ENCODE peak calls at places on chromosome 1, in nine cellular contexts. C is activated B cell treated with CpG ODN at 0.5 μM for 24 hours, V is RWPE1, A is tibial artery, L is AG09319, W is neural progenitor cell, M is SK-N-SH, H is WERI-Rb-1, E is fibroblast of pulmonary artery. S is an unnamed sample.

GRCh38 chr1:225923381-225923691 is 714 bp downstream of the PYCR2 start:
- DNase-seq in E (no peak), H (no peak), V (no peak), A (no peak), L (no peak), W (no peak), C (no peak), M (no peak), S (no peak)

GRCh38 chr1:151157067-151157531 is 650 bp downstream of the TNFAIP8L2 start:
- DNase-seq in M (no peak), E (no peak), W (no peak), H (no peak), C (no peak), A (no peak), L (no peak), V (no peak), S (no peak)

GRCh38 chr1:2239384-2239985 is 11.4 kb downstream of the SKI start:
- DNase-seq in W (no peak), V (no peak), H (no peak), C (no peak), L (no peak), M (no peak), A (no peak), E (no peak), S (no peak)

GRCh38 chr1:74933500-74933899 is 200.5 kb downstream of the TYW3 start:
- DNase-seq in W (no peak), L (peak; percentile 43), A (no peak), E (no peak), C (no peak), V (no peak), M (no peak), H (no peak), S (no peak)

GRCh38 chr1:198265073-198265661 is 108.4 kb downstream of the NEK7 start:
- DNase-seq in E (peak; percentile 86), L (no peak), A (no peak), W (peak; percentile 20), C (no peak), V (no peak), H (no peak), M (no peak), S (no peak)

GRCh38 chr1:223683586-223684487 is 18.3 kb upstream of the CAPN8 start:
- DNase-seq in W (peak; percentile 80), E (peak; percentile 65), M (peak; percentile 60), H (peak; percentile 51), V (peak; percentile 61), A (no peak), C (peak; percentile 20), L (no peak), S (no peak)

GRCh38 chr1:186418503-186418902 is 42.4 kb downstream of the PDC start:
- DNase-seq in L (no peak), C (no peak), V (no peak), E (no peak), M (no peak), H (no peak), W (no peak), A (no peak), S (no peak)

GRCh38 chr1:164263540-164263939 is 295.4 kb upstream of the PBX1 start:
- DNase-seq in H (no peak), E (no peak), A (no peak), C (no peak), W (no peak), L (no peak), V (no peak), M (no peak), S (no peak)

GRCh38 chr1:24283326-24284155 is 35.6 kb upstream of the GRHL3 start:
- DNase-seq in L (peak; percentile 44), C (no peak), V (peak; percentile 69), W (no peak), H (no peak), M (no peak), E (peak; percentile 69), A (no peak), S (no peak)

GRCh38 chr1:64513557-64513956 is 43.6 kb downstream of the CACHD1 start:
- DNase-seq in V (no peak), A (no peak), W (no peak), C (no peak), L (no peak), M (no peak), E (no peak), H (no peak), S (no peak)

GRCh38 chr1:9282436-9282955 is 10.2 kb upstream of the SPSB1 start:
- DNase-seq in V (no peak), M (no peak), A (no peak), C (no peak), L (no peak), E (no peak), H (no peak), W (no peak), S (no peak)
- TF ChIP-seq CTCF in V (no peak), M (no peak), A (no peak), C (no peak), L (no peak), E (no peak), H (no peak), W (no peak), S (no peak)

DNA sequence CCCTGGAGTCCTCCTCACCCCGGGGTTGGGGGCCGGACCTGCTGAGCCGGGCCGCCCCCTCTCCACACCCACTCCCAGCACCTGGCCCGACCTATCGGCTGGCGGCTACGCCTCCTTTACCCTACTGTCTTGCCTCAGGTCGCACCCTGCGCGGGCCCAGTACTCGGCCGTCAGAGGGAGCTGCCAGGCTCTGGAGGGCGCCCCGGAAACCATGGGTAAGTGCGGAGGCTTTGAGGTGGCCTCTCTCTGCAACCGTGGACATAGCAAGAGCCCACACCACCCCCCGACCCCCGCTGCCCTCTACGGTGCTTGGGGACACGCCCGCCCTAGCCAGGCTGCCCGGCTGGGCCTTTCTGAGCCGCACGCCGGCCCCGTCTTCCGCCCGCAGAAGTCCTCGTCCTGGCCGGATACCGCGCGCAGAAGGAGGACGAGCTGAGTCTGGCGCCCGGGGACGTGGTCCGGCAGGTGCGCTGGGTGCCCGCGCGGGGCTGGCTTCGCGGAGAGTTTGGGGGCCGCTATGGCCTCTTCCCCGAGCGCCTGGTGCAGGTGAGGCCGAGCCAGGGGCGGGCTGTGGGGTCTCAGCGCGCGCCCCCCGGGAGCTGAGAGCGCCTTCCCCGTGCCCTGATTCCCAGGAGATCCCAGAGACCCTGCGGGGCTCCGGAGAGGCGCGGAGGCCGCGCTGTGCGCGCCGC is at the start of gene SH3D21:
- DNase-seq in H (peak; percentile 83), W (peak; percentile 87), A (peak; percentile 74), V (peak; percentile 71), M (peak; percentile 59), E (no peak), L (no peak), C (peak; percentile 34), S (no peak)
- TF ChIP-seq CTCF in H (peak; percentile 36), W (peak; percentile 21), A (no peak), V (peak; percentile 19), M (no peak), E (no peak), L (peak; percentile 13), C (no peak), S (no peak)

GRCh38 chr1:100928128-100928527 is 32.2 kb downstream of the SLC30A7 start:
- DNase-seq in M (peak; percentile 1), V (no peak), E (peak; percentile 12), H (peak; percentile 49), C (no peak), W (peak; percentile 39), A (no peak), L (no peak), S (no peak)
- TF ChIP-seq CTCF in M (peak; percentile 10), V (no peak), E (peak; percentile 3), H (peak; percentile 19), C (no peak), W (peak; percentile 41), A (no peak), L (no peak), S (no peak)

GRCh38 chr1:16900771-16901170 is 5.0 kb downstream of the RNU1-2 start:
- DNase-seq in V (no peak), E (peak; percentile 49), A (no peak), L (no peak), W (no peak), C (no peak), H (peak; percentile 87), M (no peak), S (no peak)
- TF ChIP-seq CTCF in V (no peak), E (peak; percentile 45), A (no peak), L (peak; percentile 15), W (peak; percentile 13), C (no peak), H (no peak), M (peak; percentile 42), S (no peak)

S was measured in omental fat pad.